ENCODE peak calls at places on chromosomes 16 and 17, in seven cellular contexts. B, Z, W, Q, P, H and F are unnamed samples.

GRCh38 chr17:56994009-56994792 is 16.3 kb downstream of the SCPEP1 start:
- DNase-seq in B (no peak), Z (no peak), W (no peak), Q (no peak), P (no peak), H (peak; percentile 79), F (no peak)

GRCh38 chr17:67125417-67125816 is 81.1 kb downstream of the CACNG1 start:
- DNase-seq in B (no peak), Z (no peak), W (no peak), Q (no peak), P (no peak), H (peak; percentile 38), F (no peak)

GRCh38 chr17:3744032-3744431 is 20.3 kb downstream of the HASPIN start:
- DNase-seq in B (no peak), Z (no peak), W (no peak), Q (no peak), P (no peak), H (peak; percentile 40), F (peak; percentile 56)

GRCh38 chr17:79023886-79024771 is at the start of gene C1QTNF1:
- DNase-seq in B (peak; percentile 32), Z (peak; percentile 87), W (peak; percentile 92), Q (no peak), P (peak; percentile 62), H (no peak), F (no peak)

GRCh38 chr17:50207792-50208567 is 6.5 kb upstream of the COL1A1 start:
- DNase-seq in B (peak; percentile 9), Z (peak; percentile 49), W (peak; percentile 72), Q (no peak), P (no peak), H (no peak), F (no peak)

GRCh38 chr16:55703003-55704001 is 47.5 kb downstream of the SLC6A2 start:
- DNase-seq in B (no peak), Z (no peak), W (peak; percentile 85), Q (peak; percentile 22), P (no peak), H (peak; percentile 44), F (peak; percentile 62)

GRCh38 chr17:49576121-49576905 is 642 bp downstream of the NXPH3 start:
- DNase-seq in B (no peak), Z (no peak), W (no peak), Q (no peak), P (peak; percentile 62), H (peak; percentile 35), F (no peak)

GRCh38 chr16:71311553-71312158 is 22.5 kb upstream of the CMTR2 start:
- DNase-seq in B (no peak), Z (no peak), W (no peak), Q (no peak), P (no peak), H (peak; percentile 6), F (peak; percentile 49)

GRCh38 chr17:44385287-44386181 is 3.9 kb downstream of the ITGA2B start:
- DNase-seq in B (peak; percentile 83), Z (peak; percentile 94), W (peak; percentile 94), Q (no peak), P (peak; percentile 89), H (peak; percentile 61), F (peak; percentile 66)
- TF ChIP-seq CTCF in B (no peak), Z (no peak), W (no peak), Q (peak; percentile 30), P (no peak), H (no peak), F (peak; percentile 11)

GRCh38 chr17:46842835-46843234 is 8.5 kb upstream of the WNT9B start:
- DNase-seq in B (no peak), Z (no peak), W (no peak), Q (no peak), P (no peak), H (no peak), F (no peak)
- TF ChIP-seq CTCF in B (peak; percentile 28), Z (no peak), W (no peak), Q (peak; percentile 66), P (no peak), H (peak; percentile 46), F (peak; percentile 58)

GRCh38 chr16:11328172-11329079 is 16.8 kb upstream of the RMI2 start:
- DNase-seq in B (peak; percentile 60), Z (no peak), W (no peak), Q (peak; percentile 74), P (peak; percentile 80), H (peak; percentile 96), F (peak; percentile 82)
- TF ChIP-seq CTCF in B (no peak), Z (no peak), W (no peak), Q (no peak), P (no peak), H (no peak), F (no peak)

GRCh38 chr17:63436523-63437110 is 9.5 kb downstream of the CYB561 start:
- DNase-seq in B (no peak), Z (peak; percentile 70), W (no peak), Q (no peak), P (no peak), H (no peak), F (no peak)

GRCh38 chr17:63437287-63438091 is 8.6 kb downstream of the CYB561 start:
- DNase-seq in B (no peak), Z (peak; percentile 70), W (no peak), Q (no peak), P (no peak), H (no peak), F (no peak)

GRCh38 chr17:63435681-63436522 is 10.2 kb downstream of the CYB561 start:
- DNase-seq in B (no peak), Z (peak; percentile 76), W (no peak), Q (no peak), P (no peak), H (no peak), F (no peak)

GRCh38 chr17:63433746-63434591 is 12.1 kb downstream of the CYB561 start:
- DNase-seq in B (no peak), Z (peak; percentile 83), W (peak; percentile 96), Q (no peak), P (peak; percentile 85), H (peak; percentile 95), F (peak; percentile 83)

DNA sequence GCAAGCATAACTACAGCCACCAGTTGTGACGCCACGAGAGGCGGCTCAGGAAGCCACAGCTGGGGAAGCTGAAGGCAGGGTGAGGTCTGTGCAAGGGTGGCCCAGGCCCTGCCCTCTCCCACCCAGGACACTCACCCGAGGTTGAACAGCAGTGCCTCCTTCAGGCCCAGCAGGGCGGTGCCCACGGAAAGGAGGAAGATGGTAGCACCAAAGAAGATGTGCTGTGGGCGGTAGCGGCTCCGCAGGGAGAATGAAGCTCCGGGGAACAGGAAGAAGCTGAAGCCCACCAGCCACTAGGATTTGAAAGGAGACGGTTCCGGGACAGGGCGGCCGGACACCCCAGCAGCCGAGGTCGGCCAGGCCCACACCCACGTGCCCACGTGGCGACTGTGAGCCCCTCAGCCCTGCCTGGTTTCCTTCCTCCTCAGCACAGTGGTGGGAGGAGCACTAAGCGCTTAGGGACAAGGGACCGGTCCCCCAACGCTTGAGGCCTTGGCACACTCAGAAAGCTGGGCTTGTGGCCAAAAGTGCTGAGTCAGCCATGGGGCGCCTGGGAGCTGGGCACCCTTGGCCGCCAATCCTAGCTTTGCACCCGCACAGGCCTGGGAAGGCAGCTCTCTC is 11.0 kb downstream of the CYB561 start:
- DNase-seq in B (peak; percentile 84), Z (peak; percentile 92), W (peak; percentile 90), Q (no peak), P (peak; percentile 50), H (peak; percentile 53), F (peak; percentile 94)
- TF ChIP-seq CTCF in B (peak; percentile 31), Z (no peak), W (no peak), Q (peak; percentile 32), P (no peak), H (no peak), F (peak; percentile 52)

GRCh38 chr16:49537924-49538455 is 164.4 kb downstream of the C16orf78 start:
- DNase-seq in B (no peak), Z (no peak), W (no peak), Q (no peak), P (no peak), H (no peak), F (no peak)
- TF ChIP-seq CTCF in B (no peak), Z (no peak), W (no peak), Q (no peak), P (no peak), H (no peak), F (no peak)

GRCh38 chr16:85444879-85445778 is 168.0 kb upstream of the GSE1 start:
- DNase-seq in B (peak; percentile 30), Z (no peak), W (no peak), Q (no peak), P (no peak), H (no peak), F (no peak)
- TF ChIP-seq CTCF in B (no peak), Z (no peak), W (no peak), Q (no peak), P (no peak), H (no peak), F (no peak)

DNA sequence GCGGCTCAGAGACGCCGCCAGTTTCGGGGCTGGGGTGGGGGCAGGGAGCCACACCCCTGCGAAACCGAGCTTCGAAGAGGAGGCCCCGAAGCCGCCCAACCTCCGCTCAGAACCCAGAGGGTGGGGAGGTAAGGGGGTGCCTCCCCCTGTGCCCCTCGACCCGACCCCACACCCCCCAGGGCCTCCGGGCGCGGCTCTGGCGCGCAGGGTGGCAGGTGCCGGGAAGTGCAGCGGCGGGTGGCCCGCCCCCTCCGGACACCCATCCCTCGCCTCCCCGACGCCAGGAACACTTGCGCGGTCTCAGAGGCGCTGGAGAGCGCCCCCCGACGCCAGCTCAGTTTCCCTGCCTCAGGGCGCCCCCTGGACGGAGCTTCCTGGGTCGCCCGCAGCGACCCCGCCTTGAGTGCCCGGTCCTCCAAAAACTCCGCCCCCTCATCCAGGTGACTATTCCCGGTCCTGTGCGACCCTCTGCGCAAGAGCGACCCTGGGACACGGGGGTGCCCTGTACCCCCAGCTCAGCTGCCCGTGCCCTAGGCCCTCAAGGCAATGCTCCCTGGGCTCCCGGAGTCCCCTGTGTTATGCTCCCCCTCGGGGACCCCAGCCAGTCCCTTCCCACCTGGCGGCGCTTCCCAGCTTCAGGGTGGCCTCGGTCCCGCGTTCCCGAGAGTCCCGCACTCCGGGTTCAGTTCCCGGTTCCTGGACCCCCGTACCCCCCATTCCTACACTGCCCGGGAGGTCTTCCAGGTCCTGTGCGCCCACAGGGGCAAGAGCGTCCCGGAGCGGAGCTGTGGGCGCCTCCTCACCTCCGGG is 562 bp downstream of the PPL start:
- DNase-seq in B (no peak), Z (peak; percentile 86), W (no peak), Q (no peak), P (peak; percentile 54), H (no peak), F (peak; percentile 61)
- TF ChIP-seq CTCF in B (no peak), Z (no peak), W (no peak), Q (peak; percentile 25), P (peak; percentile 10), H (peak; percentile 20), F (peak; percentile 12)